ENCODE peak calls at places on chromosomes 2 and 18, in five cellular contexts. A is heart left ventricle, D is tibial nerve, I is NCI-H526, Q is stomach. L is an unnamed sample.

GRCh38 chr2:229927817-229928321 is 5.6 kb downstream of the FBXO36 start:
- DNase-seq in A (no peak), D (no peak), I (no peak), Q (no peak), L (no peak)

GRCh38 chr18:33560686-33561370 is 17.2 kb upstream of the ASXL3 start:
- DNase-seq in A (no peak), D (no peak), I (peak), Q (no peak), L (no peak)

GRCh38 chr2:26632624-26633185 is 8.5 kb downstream of the CIB4 start:
- DNase-seq in A (no peak), D (no peak), I (no peak), Q (no peak), L (no peak)

GRCh38 chr2:66362651-66363050 is 72.3 kb upstream of the MEIS1 start:
- DNase-seq in A (no peak), D (no peak), I (no peak), Q (no peak), L (no peak)

GRCh38 chr2:108224022-108224421 is 15.7 kb upstream of the SULT1C3 start:
- DNase-seq in A (no peak), D (no peak), I (no peak), Q (no peak), L (no peak)

GRCh38 chr18:74242451-74243096 is 49.2 kb downstream of the CYB5A start:
- DNase-seq in A (peak), D (no peak), I (no peak), Q (no peak), L (no peak)

GRCh38 chr2:96832751-96833507 is 10.9 kb downstream of the ANKRD23 start:
- DNase-seq in A (peak), D (peak), I (peak), Q (peak), L (no peak)

GRCh38 chr2:84908948-84909713 is 3.7 kb downstream of the TMSB10 start:
- DNase-seq in A (no peak), D (no peak), I (no peak), Q (no peak), L (no peak)

GRCh38 chr2:1868683-1869141 is 124.4 kb upstream of the PXDN start:
- DNase-seq in A (no peak), D (no peak), I (peak), Q (no peak), L (no peak)